ENCODE peak calls at places on chromosomes 3 and 15, in ten cellular contexts. One of them, this sample, is unnamed.

GRCh38 chr3:139199421-139200010 is 144.3 kb upstream of the MRPS22 start:
- DNase-seq in body of pancreas: no peak
- DNase-seq in brain microvascular endothelial cell: no peak
- DNase-seq in neural progenitor cell: no peak
- DNase-seq in fibroblast of mammary gland: no peak
- DNase-seq in A549: no peak
- DNase-seq in spleen: no peak
- DNase-seq in colonic mucosa: no peak
- DNase-seq in vagina: no peak
- DNase-seq in upper lobe of left lung: no peak
- DNase-seq in this sample: peak

GRCh38 chr15:63605816-63606215 is 8.6 kb downstream of the FBXL22 start:
- DNase-seq in body of pancreas: no peak
- DNase-seq in fibroblast of mammary gland: no peak
- DNase-seq in vagina: no peak
- DNase-seq in spleen: peak
- DNase-seq in upper lobe of left lung: no peak
- DNase-seq in colonic mucosa: no peak
- DNase-seq in A549: no peak
- DNase-seq in neural progenitor cell: no peak
- DNase-seq in brain microvascular endothelial cell: no peak
- DNase-seq in this sample: no peak

GRCh38 chr15:82530606-82531379 is 9.5 kb downstream of the RPS17 start:
- DNase-seq in vagina: peak
- DNase-seq in spleen: peak
- DNase-seq in A549: peak
- DNase-seq in colonic mucosa: peak
- DNase-seq in fibroblast of mammary gland: peak
- DNase-seq in upper lobe of left lung: peak
- DNase-seq in neural progenitor cell: peak
- DNase-seq in body of pancreas: peak
- DNase-seq in brain microvascular endothelial cell: peak
- DNase-seq in this sample: no peak

GRCh38 chr3:45507820-45508317 is 86.7 kb upstream of the LIMD1 start:
- DNase-seq in spleen: no peak
- DNase-seq in A549: peak
- DNase-seq in neural progenitor cell: peak
- DNase-seq in vagina: no peak
- DNase-seq in body of pancreas: no peak
- DNase-seq in brain microvascular endothelial cell: peak
- DNase-seq in colonic mucosa: no peak
- DNase-seq in upper lobe of left lung: no peak
- DNase-seq in fibroblast of mammary gland: peak
- DNase-seq in this sample: no peak

GRCh38 chr3:146065573-146066006 is 95.4 kb downstream of the PLOD2 start:
- DNase-seq in fibroblast of mammary gland: peak
- DNase-seq in upper lobe of left lung: no peak
- DNase-seq in spleen: no peak
- DNase-seq in colonic mucosa: peak
- DNase-seq in neural progenitor cell: peak
- DNase-seq in body of pancreas: peak
- DNase-seq in brain microvascular endothelial cell: peak
- DNase-seq in vagina: no peak
- DNase-seq in A549: peak
- DNase-seq in this sample: peak

GRCh38 chr3:107663266-107663665 is 140.5 kb downstream of the BBX start:
- DNase-seq in fibroblast of mammary gland: no peak
- DNase-seq in body of pancreas: no peak
- DNase-seq in A549: no peak
- DNase-seq in upper lobe of left lung: no peak
- DNase-seq in vagina: no peak
- DNase-seq in brain microvascular endothelial cell: no peak
- DNase-seq in colonic mucosa: no peak
- DNase-seq in spleen: no peak
- DNase-seq in neural progenitor cell: no peak
- DNase-seq in this sample: no peak

GRCh38 chr3:169765281-169765624 is 393 bp upstream of the TERC start:
- DNase-seq in neural progenitor cell: no peak
- DNase-seq in brain microvascular endothelial cell: no peak
- DNase-seq in A549: no peak
- DNase-seq in fibroblast of mammary gland: no peak
- DNase-seq in colonic mucosa: no peak
- DNase-seq in vagina: no peak
- DNase-seq in upper lobe of left lung: no peak
- DNase-seq in body of pancreas: no peak
- DNase-seq in spleen: no peak
- DNase-seq in this sample: no peak

GRCh38 chr15:91118796-91119590 is 18.9 kb downstream of the SV2B start:
- DNase-seq in spleen: no peak
- DNase-seq in neural progenitor cell: peak
- DNase-seq in brain microvascular endothelial cell: no peak
- DNase-seq in fibroblast of mammary gland: no peak
- DNase-seq in colonic mucosa: no peak
- DNase-seq in vagina: no peak
- DNase-seq in upper lobe of left lung: no peak
- DNase-seq in A549: no peak
- DNase-seq in body of pancreas: no peak
- DNase-seq in this sample: no peak

GRCh38 chr3:150049317-150049716 is 78.6 kb upstream of the PFN2 start:
- DNase-seq in fibroblast of mammary gland: peak
- DNase-seq in body of pancreas: no peak
- DNase-seq in vagina: no peak
- DNase-seq in brain microvascular endothelial cell: no peak
- DNase-seq in colonic mucosa: no peak
- DNase-seq in spleen: no peak
- DNase-seq in A549: no peak
- DNase-seq in neural progenitor cell: no peak
- DNase-seq in upper lobe of left lung: no peak
- DNase-seq in this sample: no peak

GRCh38 chr3:39144095-39144747 is 9.2 kb downstream of the CSRNP1 start:
- DNase-seq in upper lobe of left lung: no peak
- DNase-seq in body of pancreas: no peak
- DNase-seq in spleen: no peak
- DNase-seq in brain microvascular endothelial cell: no peak
- DNase-seq in colonic mucosa: no peak
- DNase-seq in neural progenitor cell: no peak
- DNase-seq in A549: no peak
- DNase-seq in vagina: no peak
- DNase-seq in fibroblast of mammary gland: no peak
- DNase-seq in this sample: no peak

DNA sequence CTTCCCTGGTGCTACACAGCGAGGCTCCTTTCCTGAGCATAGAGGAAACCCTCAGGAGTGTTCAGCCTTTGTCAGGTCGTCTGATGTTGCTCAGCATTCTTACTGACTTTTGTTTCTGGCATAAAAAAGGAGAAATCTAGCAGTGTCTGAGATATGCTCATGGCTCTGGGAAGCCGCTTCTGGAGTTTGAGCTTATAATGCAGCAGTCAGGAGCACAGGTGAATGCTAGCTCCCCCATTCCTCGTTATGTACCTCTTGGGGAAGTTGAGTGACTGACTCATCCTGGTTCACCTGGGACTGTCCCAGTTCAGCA is 49.2 kb upstream of the MYZAP start:
- DNase-seq in neural progenitor cell: no peak
- DNase-seq in A549: no peak
- DNase-seq in fibroblast of mammary gland: no peak
- DNase-seq in colonic mucosa: no peak
- DNase-seq in spleen: no peak
- DNase-seq in vagina: no peak
- DNase-seq in brain microvascular endothelial cell: no peak
- DNase-seq in body of pancreas: no peak
- DNase-seq in upper lobe of left lung: no peak
- DNase-seq in this sample: no peak
- TF ChIP-seq CTCF in neural progenitor cell: no peak
- TF ChIP-seq CTCF in A549: peak
- TF ChIP-seq CTCF in fibroblast of mammary gland: no peak
- TF ChIP-seq CTCF in colonic mucosa: peak
- TF ChIP-seq CTCF in spleen: no peak
- TF ChIP-seq CTCF in vagina: no peak
- TF ChIP-seq CTCF in brain microvascular endothelial cell: no peak
- TF ChIP-seq CTCF in body of pancreas: no peak
- TF ChIP-seq CTCF in upper lobe of left lung: no peak
- TF ChIP-seq CTCF in this sample: no peak

DNA sequence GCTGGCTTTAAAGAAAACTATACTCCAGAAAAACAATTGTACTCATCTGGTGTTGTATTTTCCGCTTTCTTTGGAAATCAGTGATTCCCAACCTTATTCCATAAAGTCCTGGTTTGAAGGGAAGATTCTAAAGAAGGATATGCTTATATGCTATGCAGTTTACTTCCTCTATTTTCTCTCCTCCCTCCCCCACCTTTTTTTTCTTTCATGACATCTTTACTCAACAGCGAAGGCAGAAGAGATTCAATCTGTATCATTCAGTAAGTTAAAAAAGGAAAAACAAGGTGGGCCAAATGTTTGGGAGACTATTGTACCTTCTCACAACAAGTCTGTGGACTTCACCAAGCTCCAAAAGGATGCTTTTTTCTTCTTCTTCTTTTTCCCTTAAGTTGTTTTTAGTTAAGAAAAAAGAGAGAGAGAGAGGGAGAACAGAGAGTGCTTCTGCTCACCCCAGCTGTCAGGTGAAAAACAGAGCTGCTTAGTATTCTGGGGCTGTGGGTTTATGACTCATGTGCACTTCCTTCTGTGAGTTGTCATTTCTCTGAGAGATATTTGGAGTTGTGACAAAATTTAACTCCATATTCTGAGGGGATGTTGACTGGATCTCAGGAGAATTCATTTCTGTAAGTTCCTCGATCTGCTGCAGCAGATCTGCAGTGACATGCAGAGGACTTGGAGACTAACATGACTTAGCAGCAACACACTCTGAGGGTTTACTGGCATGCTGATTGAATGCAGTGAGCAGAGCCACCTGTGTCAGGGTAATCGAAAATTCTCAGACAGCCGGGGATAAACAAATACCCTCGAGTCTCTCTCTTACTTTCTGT is 70.7 kb downstream of the SSR3 start:
- DNase-seq in body of pancreas: peak
- DNase-seq in fibroblast of mammary gland: peak
- DNase-seq in vagina: no peak
- DNase-seq in spleen: no peak
- DNase-seq in upper lobe of left lung: peak
- DNase-seq in neural progenitor cell: no peak
- DNase-seq in A549: no peak
- DNase-seq in brain microvascular endothelial cell: peak
- DNase-seq in colonic mucosa: no peak
- DNase-seq in this sample: no peak
- H3K4me3 ChIP-seq in body of pancreas: no peak
- H3K4me3 ChIP-seq in fibroblast of mammary gland: peak
- H3K4me3 ChIP-seq in vagina: no peak
- H3K4me3 ChIP-seq in spleen: no peak
- H3K4me3 ChIP-seq in upper lobe of left lung: no peak
- H3K4me3 ChIP-seq in neural progenitor cell: no peak
- H3K4me3 ChIP-seq in A549: no peak
- H3K4me3 ChIP-seq in brain microvascular endothelial cell: no peak
- H3K4me3 ChIP-seq in colonic mucosa: no peak
- H3K4me3 ChIP-seq in this sample: no peak

GRCh38 chr3:5041315-5041714 is 62.1 kb downstream of the BHLHE40 start:
- DNase-seq in fibroblast of mammary gland: no peak
- DNase-seq in colonic mucosa: no peak
- DNase-seq in body of pancreas: no peak
- DNase-seq in upper lobe of left lung: no peak
- DNase-seq in brain microvascular endothelial cell: no peak
- DNase-seq in A549: no peak
- DNase-seq in vagina: no peak
- DNase-seq in spleen: peak
- DNase-seq in neural progenitor cell: no peak
- DNase-seq in this sample: no peak
- TF ChIP-seq CTCF in fibroblast of mammary gland: no peak
- TF ChIP-seq CTCF in colonic mucosa: no peak
- TF ChIP-seq CTCF in body of pancreas: no peak
- TF ChIP-seq CTCF in upper lobe of left lung: no peak
- TF ChIP-seq CTCF in brain microvascular endothelial cell: no peak
- TF ChIP-seq CTCF in A549: no peak
- TF ChIP-seq CTCF in vagina: no peak
- TF ChIP-seq CTCF in spleen: no peak
- TF ChIP-seq CTCF in neural progenitor cell: peak
- TF ChIP-seq CTCF in this sample: no peak

GRCh38 chr3:48240000-48240710 is 749 bp upstream of the ZNF589 start:
- DNase-seq in A549: no peak
- DNase-seq in body of pancreas: no peak
- DNase-seq in colonic mucosa: no peak
- DNase-seq in neural progenitor cell: peak
- DNase-seq in upper lobe of left lung: no peak
- DNase-seq in vagina: no peak
- DNase-seq in fibroblast of mammary gland: no peak
- DNase-seq in brain microvascular endothelial cell: no peak
- DNase-seq in spleen: no peak
- DNase-seq in this sample: no peak
- H3K4me3 ChIP-seq in A549: no peak
- H3K4me3 ChIP-seq in body of pancreas: no peak
- H3K4me3 ChIP-seq in colonic mucosa: peak
- H3K4me3 ChIP-seq in neural progenitor cell: peak
- H3K4me3 ChIP-seq in upper lobe of left lung: no peak
- H3K4me3 ChIP-seq in vagina: no peak
- H3K4me3 ChIP-seq in fibroblast of mammary gland: no peak
- H3K4me3 ChIP-seq in brain microvascular endothelial cell: no peak
- H3K4me3 ChIP-seq in spleen: no peak
- H3K4me3 ChIP-seq in this sample: no peak

GRCh38 chr3:190701096-190701532 is 161.4 kb downstream of the GMNC start:
- DNase-seq in brain microvascular endothelial cell: peak
- DNase-seq in fibroblast of mammary gland: peak
- DNase-seq in body of pancreas: peak
- DNase-seq in A549: peak
- DNase-seq in neural progenitor cell: peak
- DNase-seq in spleen: no peak
- DNase-seq in vagina: no peak
- DNase-seq in upper lobe of left lung: peak
- DNase-seq in colonic mucosa: peak
- DNase-seq in this sample: no peak
- TF ChIP-seq CTCF in brain microvascular endothelial cell: peak
- TF ChIP-seq CTCF in fibroblast of mammary gland: peak
- TF ChIP-seq CTCF in body of pancreas: peak
- TF ChIP-seq CTCF in A549: peak
- TF ChIP-seq CTCF in neural progenitor cell: peak
- TF ChIP-seq CTCF in spleen: peak
- TF ChIP-seq CTCF in vagina: no peak
- TF ChIP-seq CTCF in upper lobe of left lung: peak
- TF ChIP-seq CTCF in colonic mucosa: peak
- TF ChIP-seq CTCF in this sample: peak